ENCODE peak calls at places on chromosomes 4 and X, in ten cellular contexts. D is endothelial cell of umbilical vein, I is colonic mucosa, B is fibroblast of the aortic adventitia, R is BE2C, O is upper lobe of right lung, E is HS-27A, L is C1 segment of cervical spinal cord, P is cardiac fibroblast, U is amygdala. Q is an unnamed sample.

GRCh38 chrX:13149702-13150101 is 105.3 kb upstream of the FAM9C start:
- DNase-seq in L (no peak), E (no peak), P (no peak), O (no peak), D (no peak), U (no peak), B (no peak), R (no peak), I (no peak), Q (no peak)

GRCh38 chr4:79107014-79107413 is 167.8 kb upstream of the PAQR3 start:
- DNase-seq in E (no peak), D (no peak), R (no peak), L (no peak), B (no peak), P (no peak), U (no peak), O (no peak), I (no peak), Q (no peak)

GRCh38 chrX:136039968-136040367 is 54.7 kb downstream of the SLC9A6 start:
- DNase-seq in I (no peak), R (no peak), U (no peak), P (no peak), E (no peak), B (no peak), D (no peak), L (no peak), O (no peak), Q (no peak)

GRCh38 chr4:26877417-26877816 is 16.8 kb downstream of the STIM2 start:
- DNase-seq in P (no peak), U (no peak), L (no peak), R (no peak), E (no peak), B (no peak), O (no peak), D (no peak), I (no peak), Q (no peak)

GRCh38 chr4:42167709-42168108 is 15.3 kb upstream of the BEND4 start:
- DNase-seq in L (no peak), P (no peak), U (no peak), I (no peak), R (no peak), D (no peak), O (no peak), E (no peak), B (no peak), Q (no peak)

GRCh38 chr4:71974681-71975080 is 57.1 kb upstream of the NPFFR2 start:
- DNase-seq in R (no peak), O (no peak), I (no peak), U (no peak), E (peak; percentile 49), P (peak; percentile 31), B (peak; percentile 52), L (no peak), D (no peak), Q (no peak)

GRCh38 chrX:1596676-1597344 is 5.4 kb downstream of the AKAP17A start:
- DNase-seq in B (no peak), U (no peak), E (no peak), L (no peak), O (peak; percentile 40), I (no peak), R (no peak), P (no peak), D (no peak), Q (no peak)

GRCh38 chr4:173499568-173500535 is 30.2 kb downstream of the HAND2 start:
- DNase-seq in D (no peak), E (no peak), P (no peak), L (no peak), U (no peak), O (no peak), B (no peak), R (no peak), I (no peak), Q (no peak)

GRCh38 chr4:4860803-4861591 is 1.5 kb downstream of the MSX1 start:
- DNase-seq in B (peak; percentile 46), R (no peak), I (no peak), E (no peak), O (no peak), L (no peak), D (peak; percentile 51), U (no peak), P (peak; percentile 14), Q (no peak)

GRCh38 chr4:2835978-2836377 is 7.7 kb upstream of the ADD1 start:
- DNase-seq in I (no peak), P (no peak), R (no peak), U (no peak), L (no peak), O (no peak), D (no peak), B (no peak), E (no peak), Q (no peak)

GRCh38 chr4:56007154-56007553 is 58.4 kb downstream of the CEP135 start:
- DNase-seq in P (peak; percentile 5), O (no peak), B (no peak), L (no peak), I (no peak), R (no peak), D (no peak), U (no peak), E (no peak), Q (no peak)

GRCh38 chr4:168836482-168836881 is 173.6 kb downstream of the CBR4 start:
- DNase-seq in E (no peak), P (no peak), I (no peak), O (no peak), D (no peak), R (no peak), B (no peak), L (no peak), U (no peak), Q (no peak)

GRCh38 chrX:275967-276587 is 5.1 kb upstream of the PLCXD1 start:
- DNase-seq in E (no peak), P (peak; percentile 39), R (peak; percentile 35), D (no peak), I (peak; percentile 88), O (peak; percentile 94), L (no peak), U (no peak), B (peak; percentile 34), Q (peak; percentile 83)